ENCODE peak calls at places on chromosomes 4 and X, in six cellular contexts. V is HepG2, Y is A549, O is endothelial cell of umbilical vein, I is K562, K is GM12878. E is an unnamed sample.

GRCh38 chr4:23920716-23921446 is 31.0 kb upstream of the PPARGC1A start:
- DNase-seq in V (no peak), Y (no peak), O (no peak), I (no peak), K (no peak), E (no peak)

GRCh38 chr4:1533501-1534064 is 127.3 kb upstream of the NKX1-1 start:
- DNase-seq in V (no peak), Y (no peak), O (no peak), I (no peak), K (no peak), E (no peak)

GRCh38 chr4:98935633-98936032 is 6.7 kb upstream of the EIF4E start:
- DNase-seq in V (peak; percentile 14), Y (no peak), O (no peak), I (no peak), K (no peak), E (no peak)

GRCh38 chr4:116387942-116388474 is 697.4 kb downstream of the TRAM1L1 start:
- DNase-seq in V (no peak), Y (no peak), O (no peak), I (no peak), K (no peak), E (no peak)

GRCh38 chr4:45530498-45530897 is 593.4 kb downstream of the GABRG1 start:
- DNase-seq in V (no peak), Y (no peak), O (no peak), I (no peak), K (no peak), E (no peak)

GRCh38 chr4:7342581-7343352 is 92.0 kb downstream of the PSAPL1 start:
- DNase-seq in V (no peak), Y (no peak), O (no peak), I (no peak), K (no peak), E (no peak)

GRCh38 chr4:14856076-14856926 is 146.0 kb upstream of the CPEB2 start:
- DNase-seq in V (peak; percentile 4), Y (peak; percentile 88), O (peak; percentile 35), I (peak; percentile 71), K (peak; percentile 96), E (peak; percentile 94)

GRCh38 chrX:147912093-147912801 is 528 bp downstream of the FMR1 start:
- DNase-seq in V (no peak), Y (peak; percentile 31), O (peak; percentile 51), I (peak; percentile 15), K (no peak), E (peak; percentile 60)

GRCh38 chr4:42710329-42710728 is 53.4 kb upstream of the ATP8A1 start:
- DNase-seq in V (no peak), Y (no peak), O (no peak), I (no peak), K (no peak), E (no peak)

DNA sequence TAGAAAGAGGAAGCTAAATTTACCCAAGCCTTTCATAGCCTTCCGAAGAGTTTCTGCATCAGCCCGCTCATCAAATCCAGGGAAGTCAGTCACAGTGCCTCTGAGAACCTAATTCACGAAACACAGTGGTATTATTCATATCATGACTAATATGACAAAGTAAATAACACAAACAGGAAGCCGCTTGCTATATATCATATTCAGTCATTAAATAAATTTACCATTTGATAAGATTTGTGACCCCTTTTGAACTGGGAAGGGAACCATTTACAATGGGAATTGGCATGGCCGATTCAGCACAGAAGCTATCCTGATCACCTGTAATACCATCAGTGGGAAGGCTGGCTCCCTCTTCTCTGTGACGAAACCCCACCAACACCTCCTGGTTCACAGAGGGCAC is 10.5 kb downstream of the ANXA5 start:
- DNase-seq in V (no peak), Y (peak; percentile 52), O (peak; percentile 57), I (no peak), K (no peak), E (no peak)
- TF ChIP-seq MYC in V (no peak), Y (no peak), O (no peak), I (no peak), K (no peak), E (no peak)

DNA sequence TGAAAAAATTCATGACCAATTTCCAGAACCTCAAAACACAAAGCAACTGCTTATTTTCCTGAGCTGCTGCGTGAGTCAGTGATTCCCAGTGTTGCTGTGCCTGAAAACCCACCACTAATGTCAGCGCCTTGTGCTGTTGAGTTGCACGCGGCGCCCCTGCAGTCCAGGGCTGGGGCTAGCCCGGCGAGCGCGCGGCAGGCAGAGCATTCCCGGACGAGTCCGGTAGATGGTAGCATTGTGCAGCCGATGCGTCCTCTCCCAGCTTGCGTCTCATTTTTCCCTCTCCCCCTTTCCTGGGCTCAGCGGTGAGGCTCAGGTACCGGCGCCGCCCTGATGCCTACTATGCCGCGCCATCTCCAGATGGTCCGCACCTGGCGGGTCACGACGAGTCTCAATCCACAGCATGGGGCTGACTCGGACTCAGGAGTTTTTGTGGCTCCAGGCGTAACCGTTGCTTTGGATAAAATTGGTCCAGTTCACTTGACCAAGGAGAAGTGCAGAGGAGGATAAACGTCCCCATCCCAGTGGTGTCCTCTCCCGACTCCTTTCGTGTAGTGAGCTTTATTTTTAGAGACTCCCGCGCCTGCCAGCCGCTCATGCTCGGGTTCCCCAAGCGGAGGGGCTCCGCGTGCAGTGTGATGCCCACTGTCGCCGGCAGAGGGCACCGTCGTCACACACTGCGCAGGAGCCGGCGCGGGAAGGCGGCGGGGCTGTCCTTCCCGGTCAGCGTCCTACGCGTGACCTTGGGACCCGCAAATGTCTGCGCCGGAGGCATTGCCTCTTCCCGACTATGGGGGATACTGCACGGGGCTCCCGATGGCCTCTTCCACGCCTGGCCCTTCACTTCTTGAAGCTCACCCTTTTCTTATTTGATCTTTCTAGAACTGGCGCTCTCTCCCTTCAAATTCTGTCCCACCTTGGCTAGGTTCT is 53.6 kb upstream of the IGFBP7 start:
- DNase-seq in V (peak; percentile 68), Y (peak; percentile 78), O (peak; percentile 95), I (peak; percentile 79), K (peak; percentile 13), E (peak; percentile 84)
- TF ChIP-seq POLR2A in V (no peak), Y (no peak), O (no peak), I (no peak), K (no peak), E (no peak)

DNA sequence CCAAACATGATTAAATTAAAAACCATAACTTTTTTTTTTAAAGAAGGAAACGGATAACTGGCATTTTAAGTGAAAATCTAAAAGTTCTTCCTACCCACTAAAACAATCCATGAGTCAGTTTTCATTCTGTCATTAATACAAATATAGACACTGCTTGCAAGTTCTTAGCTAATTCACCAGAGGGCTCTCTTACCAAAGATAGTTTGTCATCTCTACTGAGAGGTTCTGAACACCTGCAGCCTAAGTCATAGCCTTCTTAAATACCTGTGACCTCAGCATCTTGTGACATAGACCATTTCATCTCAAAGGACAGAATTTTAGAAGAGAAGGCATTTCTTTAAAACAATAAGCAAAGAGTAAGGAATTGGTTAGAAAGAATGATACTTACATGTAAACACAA is 65.3 kb upstream of the FAM120C start:
- DNase-seq in V (peak; percentile 12), Y (peak; percentile 48), O (peak; percentile 18), I (no peak), K (no peak), E (peak; percentile 14)
- TF ChIP-seq MYC in V (no peak), Y (no peak), O (no peak), I (no peak), K (no peak), E (no peak)

GRCh38 chrX:41538707-41539106 is 91.6 kb downstream of the NYX start:
- DNase-seq in V (no peak), Y (no peak), O (no peak), I (no peak), K (no peak), E (no peak)

GRCh38 chrX:41542151-41542935 is 95.2 kb downstream of the NYX start:
- DNase-seq in V (no peak), Y (no peak), O (no peak), I (peak; percentile 8), K (no peak), E (no peak)

GRCh38 chrX:41543668-41544067 is 96.5 kb downstream of the NYX start:
- DNase-seq in V (no peak), Y (no peak), O (no peak), I (no peak), K (no peak), E (no peak)

GRCh38 chrX:41543022-41543421 is 95.9 kb downstream of the NYX start:
- DNase-seq in V (no peak), Y (no peak), O (no peak), I (no peak), K (no peak), E (no peak)

GRCh38 chrX:41541381-41541780 is 94.2 kb downstream of the NYX start:
- DNase-seq in V (no peak), Y (no peak), O (no peak), I (no peak), K (no peak), E (no peak)
- TF ChIP-seq POLR2A in V (no peak), Y (no peak), O (no peak), I (no peak), K (no peak), E (no peak)

GRCh38 chr4:157104541-157104940 is 28.6 kb downstream of the GLRB start:
- DNase-seq in V (no peak), Y (no peak), O (no peak), I (no peak), K (no peak), E (no peak)
- TF ChIP-seq MYC in V (no peak), Y (no peak), O (no peak), I (no peak), K (no peak), E (no peak)

GRCh38 chr4:109728385-109728784 is 1.5 kb downstream of the PLA2G12A start:
- DNase-seq in V (no peak), Y (no peak), O (no peak), I (no peak), K (no peak), E (no peak)

GRCh38 chr4:109730294-109731051 is 603 bp upstream of the PLA2G12A start:
- DNase-seq in V (no peak), Y (peak; percentile 56), O (peak; percentile 75), I (peak; percentile 53), K (peak; percentile 13), E (no peak)

GRCh38 chr4:109729155-109729562 is 711 bp downstream of the PLA2G12A start:
- DNase-seq in V (no peak), Y (peak; percentile 2), O (peak; percentile 43), I (peak; percentile 26), K (no peak), E (peak; percentile 43)

GRCh38 chr4:109733728-109734127 is 3.9 kb upstream of the PLA2G12A start:
- DNase-seq in V (no peak), Y (no peak), O (no peak), I (no peak), K (no peak), E (no peak)

GRCh38 chr4:109729563-109730293 is at the start of gene PLA2G12A:
- DNase-seq in V (peak; percentile 68), Y (peak; percentile 56), O (peak; percentile 65), I (peak; percentile 93), K (peak; percentile 16), E (peak; percentile 70)
- TF ChIP-seq POLR2A in V (peak; percentile 79), Y (peak; percentile 81), O (no peak), I (peak; percentile 64), K (peak; percentile 75), E (peak; percentile 40)

DNA sequence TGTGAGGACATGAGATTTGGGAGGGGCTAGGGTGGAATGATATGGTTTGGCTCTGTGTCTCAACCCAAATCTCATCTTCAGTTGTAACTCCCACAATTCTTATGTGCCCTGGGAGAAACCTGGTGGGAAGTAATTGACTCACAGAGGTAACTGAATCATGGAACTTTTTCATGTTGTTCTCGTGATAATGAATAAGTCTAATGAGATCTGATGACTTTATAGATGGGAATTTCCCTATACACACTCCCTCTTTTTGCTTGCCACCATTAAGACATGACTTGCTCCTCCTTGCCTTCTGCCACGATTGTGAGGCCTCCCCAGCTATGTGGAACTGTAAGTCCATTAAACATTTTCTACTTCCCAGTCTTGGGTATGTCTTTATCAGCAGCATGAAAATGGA is 253.2 kb upstream of the GK2 start:
- DNase-seq in V (no peak), Y (no peak), O (no peak), I (no peak), K (no peak), E (no peak)
- TF ChIP-seq MYC in V (no peak), Y (no peak), O (no peak), I (no peak), K (no peak), E (no peak)

GRCh38 chrX:136034622-136035021 is 49.4 kb downstream of the SLC9A6 start:
- DNase-seq in V (no peak), Y (no peak), O (no peak), I (no peak), K (no peak), E (no peak)
- TF ChIP-seq POLR2A in V (no peak), Y (no peak), O (no peak), I (no peak), K (no peak), E (no peak)

E was measured in NB4.